ENCODE peak calls at places on chromosome 2, in six cellular contexts. U is A549, W is brain microvascular endothelial cell, A is body of pancreas, L is left ventricle myocardium inferior, K is pancreas. N is an unnamed sample.

GRCh38 chr2:14321357-14321756 is 311.2 kb upstream of the LRATD1 start:
- DNase-seq in U (no peak), W (no peak), A (no peak), L (no peak), K (no peak), N (no peak)

GRCh38 chr2:73886357-73886756 is 6.5 kb upstream of the ACTG2 start:
- DNase-seq in U (no peak), W (no peak), A (no peak), L (no peak), K (no peak), N (no peak)

GRCh38 chr2:29519996-29520395 is 401.4 kb downstream of the ALK start:
- DNase-seq in U (no peak), W (peak), A (no peak), L (no peak), K (no peak), N (no peak)

GRCh38 chr2:196987654-196988364 is 61.3 kb upstream of the PGAP1 start:
- DNase-seq in U (peak), W (peak), A (peak), L (no peak), K (peak), N (peak)

GRCh38 chr2:64348386-64349142 is 105.4 kb upstream of the LGALSL start:
- DNase-seq in U (no peak), W (no peak), A (no peak), L (no peak), K (no peak), N (peak)

GRCh38 chr2:54665436-54665856 is 58.0 kb upstream of the EML6 start:
- DNase-seq in U (no peak), W (peak), A (peak), L (no peak), K (peak), N (peak)

GRCh38 chr2:9076210-9076609 is 72.7 kb upstream of the MBOAT2 start:
- DNase-seq in U (no peak), W (no peak), A (no peak), L (no peak), K (no peak), N (no peak)

GRCh38 chr2:74833418-74834233 is at the start of gene HK2:
- DNase-seq in U (peak), W (peak), A (peak), L (peak), K (peak), N (no peak)

GRCh38 chr2:61620244-61621159 is 82.3 kb upstream of the XPO1 start:
- DNase-seq in U (peak), W (peak), A (no peak), L (no peak), K (no peak), N (peak)

GRCh38 chr2:33477473-33478468 is 1.3 kb downstream of the RASGRP3 start:
- DNase-seq in U (no peak), W (no peak), A (peak), L (peak), K (peak), N (no peak)

GRCh38 chr2:171985076-171985475 is 14.7 kb upstream of the METAP1D start:
- DNase-seq in U (no peak), W (no peak), A (no peak), L (no peak), K (no peak), N (no peak)

GRCh38 chr2:137316075-137316474 is 550.7 kb downstream of the THSD7B start:
- DNase-seq in U (no peak), W (no peak), A (no peak), L (no peak), K (no peak), N (no peak)

GRCh38 chr2:197072533-197072932 is 146.0 kb upstream of the PGAP1 start:
- DNase-seq in U (no peak), W (no peak), A (no peak), L (no peak), K (no peak), N (no peak)

GRCh38 chr2:215425021-215425782 is 10.7 kb downstream of the FN1 start:
- DNase-seq in U (no peak), W (peak), A (no peak), L (no peak), K (no peak), N (no peak)

GRCh38 chr2:233424028-233424951 is 70.0 kb downstream of the DGKD start:
- DNase-seq in U (no peak), W (no peak), A (no peak), L (peak), K (no peak), N (no peak)

GRCh38 chr2:19902272-19902730 is 518 bp upstream of the TTC32 start:
- DNase-seq in U (peak), W (no peak), A (no peak), L (no peak), K (no peak), N (no peak)

GRCh38 chr2:212979046-212979612 is 172.3 kb downstream of the IKZF2 start:
- DNase-seq in U (no peak), W (no peak), A (no peak), L (no peak), K (no peak), N (no peak)

GRCh38 chr2:74504591-74504990 is 2.9 kb downstream of the PCGF1 start:
- DNase-seq in U (no peak), W (no peak), A (no peak), L (no peak), K (no peak), N (no peak)

GRCh38 chr2:235500761-235501662 is 7.2 kb downstream of the AGAP1 start:
- DNase-seq in U (peak), W (peak), A (no peak), L (no peak), K (no peak), N (peak)

GRCh38 chr2:228731517-228731916 is 539.6 kb downstream of the PID1 start:
- DNase-seq in U (no peak), W (peak), A (no peak), L (no peak), K (no peak), N (peak)

GRCh38 chr2:210086292-210086691 is 83.9 kb downstream of the RPE start:
- DNase-seq in U (no peak), W (no peak), A (no peak), L (no peak), K (no peak), N (no peak)

GRCh38 chr2:59249441-59250330 is 1008.6 kb upstream of the FANCL start:
- DNase-seq in U (no peak), W (no peak), A (no peak), L (no peak), K (no peak), N (no peak)

GRCh38 chr2:64222351-64222750 is 78.1 kb upstream of the PELI1 start:
- DNase-seq in U (no peak), W (peak), A (no peak), L (no peak), K (no peak), N (no peak)

GRCh38 chr2:120534457-120534856 is 188.5 kb downstream of the INHBB start:
- DNase-seq in U (no peak), W (no peak), A (no peak), L (no peak), K (no peak), N (no peak)

GRCh38 chr2:65361623-65362022 is 70.8 kb downstream of the SPRED2 start:
- DNase-seq in U (no peak), W (peak), A (no peak), L (no peak), K (no peak), N (no peak)

GRCh38 chr2:101063352-101063751 is 61.3 kb downstream of the RPL31 start:
- DNase-seq in U (no peak), W (peak), A (no peak), L (no peak), K (no peak), N (no peak)

GRCh38 chr2:226313071-226313470 is 486.5 kb downstream of the IRS1 start:
- DNase-seq in U (no peak), W (no peak), A (no peak), L (no peak), K (no peak), N (no peak)

GRCh38 chr2:172098650-172099471 is 3.8 kb downstream of the DLX2 start:
- DNase-seq in U (peak), W (peak), A (peak), L (no peak), K (peak), N (no peak)

GRCh38 chr2:224039080-224039769 is at the start of gene SERPINE2:
- DNase-seq in U (peak), W (peak), A (peak), L (peak), K (peak), N (peak)

GRCh38 chr2:215149060-215149459 is 10.6 kb upstream of the ABCA12 start:
- DNase-seq in U (no peak), W (no peak), A (no peak), L (no peak), K (no peak), N (no peak)

GRCh38 chr2:102001767-102002142 is 10.0 kb downstream of the IL1R2 start:
- DNase-seq in U (no peak), W (no peak), A (no peak), L (no peak), K (no peak), N (no peak)

GRCh38 chr2:20563833-20564232 is 87.1 kb downstream of the HS1BP3 start:
- DNase-seq in U (no peak), W (no peak), A (no peak), L (no peak), K (no peak), N (no peak)

GRCh38 chr2:2579814-2580213 is 248.7 kb upstream of the MYT1L start:
- DNase-seq in U (no peak), W (no peak), A (no peak), L (no peak), K (no peak), N (no peak)

GRCh38 chr2:144194331-144195071 is 325.4 kb downstream of the ZEB2 start:
- DNase-seq in U (no peak), W (no peak), A (no peak), L (no peak), K (no peak), N (no peak)

GRCh38 chr2:26326514-26326913 is 19.4 kb upstream of the SELENOI start:
- DNase-seq in U (no peak), W (no peak), A (no peak), L (no peak), K (no peak), N (no peak)

GRCh38 chr2:70962885-70963878 is 15.2 kb upstream of the ANKRD53 start:
- DNase-seq in U (no peak), W (no peak), A (peak), L (no peak), K (no peak), N (no peak)

GRCh38 chr2:112182581-112183034 is 44.4 kb downstream of the FBLN7 start:
- DNase-seq in U (no peak), W (no peak), A (no peak), L (no peak), K (no peak), N (no peak)

GRCh38 chr2:109302319-109302718 is 173.3 kb downstream of the SH3RF3 start:
- DNase-seq in U (no peak), W (no peak), A (no peak), L (no peak), K (no peak), N (no peak)

GRCh38 chr2:217798191-217798590 is 204.6 kb downstream of the TNS1 start:
- DNase-seq in U (no peak), W (no peak), A (no peak), L (no peak), K (peak), N (no peak)
- TF ChIP-seq CTCF in U (no peak), W (no peak), A (no peak), L (no peak), K (no peak), N (no peak)

GRCh38 chr2:152406836-152407161 is 71.8 kb downstream of the FMNL2 start:
- DNase-seq in U (no peak), W (no peak), A (no peak), L (no peak), K (no peak), N (no peak)
- H3K4me3 ChIP-seq in U (peak), W (peak), A (no peak), L (peak), K (no peak), N (no peak)

GRCh38 chr2:203327918-203328734 is at the start of gene ABI2:
- DNase-seq in U (peak), W (peak), A (peak), L (peak), K (peak), N (peak)
- TF ChIP-seq CTCF in U (no peak), W (no peak), A (no peak), L (no peak), K (no peak), N (no peak)

DNA sequence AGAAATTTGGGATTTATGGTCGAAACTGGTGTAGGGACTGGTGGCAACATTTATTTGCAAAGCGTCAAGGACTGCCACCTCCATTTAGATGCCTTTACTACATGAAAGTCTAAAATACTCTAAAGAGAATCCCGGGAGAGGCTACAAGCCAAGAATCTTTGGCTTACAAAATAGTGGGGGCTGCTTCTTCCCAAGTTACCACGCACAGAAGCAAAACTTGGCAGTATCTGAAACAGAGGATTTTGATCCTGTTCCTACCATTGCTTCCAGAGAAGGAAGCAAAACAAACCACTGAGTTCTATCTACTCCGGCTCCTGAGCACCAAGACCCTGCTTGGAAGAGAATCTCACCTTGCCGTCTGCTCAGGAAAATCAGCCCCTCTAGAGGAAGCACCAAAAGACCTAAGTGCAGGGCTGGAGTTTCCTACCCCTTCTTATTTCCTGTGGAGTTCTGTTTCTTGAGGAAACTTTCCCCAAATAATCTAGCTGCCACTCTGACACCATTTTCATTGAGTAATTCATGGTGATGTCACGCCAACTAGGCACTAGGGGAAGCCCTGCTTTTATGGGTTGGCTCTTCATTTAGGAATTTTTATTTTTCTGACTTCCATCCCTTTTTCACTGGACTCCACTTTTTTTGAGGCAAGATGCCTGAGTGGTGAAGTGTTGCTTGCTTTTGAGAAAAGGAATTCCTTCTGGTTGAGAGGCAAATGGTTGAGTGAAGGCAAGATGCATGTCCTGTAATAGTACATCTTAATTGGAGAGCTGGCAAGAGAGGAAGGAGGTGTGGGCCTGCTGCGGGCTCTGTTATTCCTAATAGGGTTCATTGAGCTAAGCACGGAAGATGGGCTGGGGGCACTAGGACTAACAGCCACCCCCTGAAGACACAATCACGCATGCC is 36.8 kb upstream of the EML4 start:
- DNase-seq in U (peak), W (peak), A (no peak), L (no peak), K (no peak), N (no peak)
- H3K4me3 ChIP-seq in U (no peak), W (no peak), A (no peak), L (peak), K (no peak), N (no peak)

DNA sequence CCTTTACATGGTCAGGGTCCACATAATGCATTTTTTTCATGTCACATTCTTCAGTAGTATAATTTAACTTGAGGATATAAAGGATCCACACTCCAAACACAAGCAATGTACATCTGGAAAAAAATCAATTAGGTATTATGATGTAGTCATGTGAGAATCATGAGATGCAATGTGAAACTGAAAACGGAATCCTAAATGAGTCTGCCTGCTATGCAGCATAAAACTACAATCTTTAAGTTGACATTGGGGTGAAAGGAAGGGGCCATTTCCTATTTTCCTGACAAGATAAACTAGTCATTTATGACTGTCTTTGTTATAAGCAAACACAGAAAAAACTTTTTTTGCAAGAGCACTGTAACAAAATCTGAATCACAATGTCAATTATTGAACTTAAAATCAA is 27.6 kb downstream of the ST3GAL5 start:
- DNase-seq in U (no peak), W (no peak), A (no peak), L (no peak), K (no peak), N (no peak)
- TF ChIP-seq CTCF in U (no peak), W (no peak), A (no peak), L (no peak), K (no peak), N (no peak)

GRCh38 chr2:201070966-201071304 is 536 bp downstream of the HYCC2 start:
- DNase-seq in U (peak), W (no peak), A (no peak), L (no peak), K (no peak), N (no peak)

GRCh38 chr2:201071305-201072200 is at the start of the genes HYCC2 and NDUFB3:
- DNase-seq in U (peak), W (peak), A (peak), L (peak), K (peak), N (peak)

GRCh38 chr2:201072201-201072530 is 365 bp downstream of the NDUFB3 start:
- DNase-seq in U (no peak), W (no peak), A (no peak), L (no peak), K (no peak), N (no peak)

GRCh38 chr2:201074996-201075395 is 3.2 kb downstream of the NDUFB3 start:
- DNase-seq in U (no peak), W (no peak), A (no peak), L (no peak), K (no peak), N (no peak)

DNA sequence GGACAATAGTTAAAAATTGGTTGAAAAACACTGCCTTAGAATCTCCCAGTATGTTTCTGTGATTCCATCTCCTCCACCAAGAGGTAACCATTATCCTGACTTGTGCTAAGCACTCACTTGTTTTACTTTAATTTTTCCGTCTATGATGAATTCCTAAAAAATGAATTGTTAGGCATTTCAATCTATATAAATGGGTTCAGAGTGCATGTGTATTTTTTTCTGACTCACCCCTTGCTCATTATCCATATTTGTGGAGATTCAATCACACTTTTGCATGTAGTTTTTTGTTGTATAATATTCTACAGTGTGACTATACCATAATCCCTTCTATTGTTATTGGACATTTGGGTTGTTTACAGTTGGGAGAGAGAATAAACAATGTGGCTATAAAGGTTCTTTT is 1.3 kb downstream of the NDUFB3 start:
- DNase-seq in U (no peak), W (no peak), A (no peak), L (no peak), K (no peak), N (no peak)
- H3K4me3 ChIP-seq in U (peak), W (no peak), A (no peak), L (peak), K (no peak), N (peak)

GRCh38 chr2:239738159-239738558 is 287.0 kb downstream of the NDUFA10 start:
- DNase-seq in U (no peak), W (no peak), A (no peak), L (no peak), K (no peak), N (no peak)

GRCh38 chr2:239735829-239736357 is 289.2 kb downstream of the NDUFA10 start:
- DNase-seq in U (no peak), W (no peak), A (no peak), L (no peak), K (no peak), N (no peak)

GRCh38 chr2:239735131-239735828 is 289.9 kb downstream of the NDUFA10 start:
- DNase-seq in U (no peak), W (no peak), A (no peak), L (no peak), K (no peak), N (no peak)

GRCh38 chr2:239736358-239737143 is 288.6 kb downstream of the NDUFA10 start:
- DNase-seq in U (no peak), W (no peak), A (no peak), L (no peak), K (no peak), N (no peak)

GRCh38 chr2:239737144-239737463 is 288.0 kb downstream of the NDUFA10 start:
- DNase-seq in U (no peak), W (no peak), A (no peak), L (no peak), K (no peak), N (no peak)
- TF ChIP-seq CTCF in U (no peak), W (no peak), A (no peak), L (no peak), K (no peak), N (no peak)

DNA sequence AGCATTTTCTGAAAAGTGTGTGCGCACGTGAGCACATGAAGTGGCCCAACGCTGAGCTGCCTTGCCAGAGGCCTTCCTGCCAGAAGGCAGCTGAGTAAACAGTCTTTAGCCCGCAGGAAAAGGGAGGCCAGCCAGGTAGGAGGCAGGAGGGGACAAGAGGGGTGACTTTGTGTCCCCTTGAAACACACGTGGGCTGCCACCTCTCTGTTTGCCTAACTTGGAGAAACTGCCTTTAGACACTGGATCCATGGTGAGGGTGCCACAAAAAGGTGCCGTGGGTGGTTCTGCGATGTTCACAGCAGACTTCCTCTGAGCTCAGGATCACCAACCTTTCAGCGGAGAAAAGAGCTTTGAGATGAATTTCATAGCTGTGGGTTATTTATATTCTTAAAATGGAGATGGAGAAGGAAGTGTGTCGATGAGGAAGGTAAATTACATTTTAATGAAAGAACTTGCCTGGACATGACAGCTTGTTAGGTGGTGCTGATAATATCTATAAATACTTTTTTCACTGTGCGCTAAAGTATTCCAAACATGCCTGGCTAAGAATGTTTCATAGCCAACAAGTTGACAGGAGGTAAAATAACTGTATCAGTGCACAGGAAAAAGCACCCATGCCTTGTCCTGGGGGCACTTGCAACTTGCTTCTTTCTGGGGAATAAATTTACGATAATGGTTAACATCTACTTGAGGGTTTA is 36.6 kb upstream of the ASB1 start:
- DNase-seq in U (no peak), W (no peak), A (peak), L (peak), K (peak), N (no peak)
- H3K4me3 ChIP-seq in U (no peak), W (no peak), A (no peak), L (no peak), K (no peak), N (no peak)

N was measured in HFF-Myc.